ENCODE peak calls at places on chromosomes 4 and X, in five cellular contexts. Q is MM.1S, O is fibroblast of mammary gland, A is dorsolateral prefrontal cortex, T is H1. P is an unnamed sample.

GRCh38 chr4:110878413-110878812 is 255.5 kb upstream of the PITX2 start:
- DNase-seq in Q (no peak), T (no peak), A (no peak), O (no peak), P (no peak)

GRCh38 chr4:30720021-30720655 is at the start of gene PCDH7:
- DNase-seq in Q (no peak), T (no peak), A (peak), O (peak), P (no peak)

GRCh38 chr4:16122784-16123183 is 39.0 kb upstream of the PROM1 start:
- DNase-seq in O (no peak), A (no peak), T (no peak), Q (no peak), P (no peak)

GRCh38 chr4:142530724-142531123 is 315.4 kb downstream of the INPP4B start:
- DNase-seq in O (no peak), A (no peak), Q (no peak), T (no peak), P (no peak)

GRCh38 chr4:33262809-33263208 is 2542.6 kb downstream of the PCDH7 start:
- DNase-seq in A (no peak), T (no peak), O (peak), Q (no peak), P (no peak)

GRCh38 chr4:114349543-114350175 is 248.9 kb upstream of the UGT8 start:
- DNase-seq in Q (no peak), A (no peak), O (peak), T (no peak), P (no peak)

GRCh38 chr4:24672871-24673270 is 88.5 kb upstream of the DHX15 start:
- DNase-seq in T (no peak), A (no peak), Q (no peak), O (no peak), P (no peak)

GRCh38 chr4:25180524-25181131 is 20.4 kb upstream of the SEPSECS start:
- DNase-seq in O (peak), T (no peak), A (no peak), Q (peak), P (peak)

GRCh38 chrX:52574416-52575275 is 57.8 kb upstream of the XAGE1B start:
- DNase-seq in T (no peak), A (no peak), Q (peak), O (peak), P (peak)

GRCh38 chr4:25107827-25108516 is 52.3 kb downstream of the SEPSECS start:
- DNase-seq in A (no peak), Q (no peak), O (no peak), T (no peak), P (no peak)

GRCh38 chrX:20189171-20189570 is 47.5 kb upstream of the EIF1AX start:
- DNase-seq in Q (no peak), A (no peak), T (no peak), O (no peak), P (no peak)

GRCh38 chrX:848366-848765 is 217.8 kb downstream of the SHOX start:
- DNase-seq in Q (no peak), T (no peak), A (no peak), O (no peak), P (no peak)

GRCh38 chrX:9897761-9898161 is 69.4 kb upstream of the CLDN34 start:
- DNase-seq in O (peak), Q (no peak), A (no peak), T (no peak), P (no peak)

GRCh38 chr4:87498446-87498900 is 30.7 kb downstream of the SPARCL1 start:
- DNase-seq in A (no peak), O (peak), Q (peak), T (no peak), P (no peak)

GRCh38 chr4:53558061-53558801 is 33.1 kb downstream of the LNX1 start:
- DNase-seq in T (no peak), O (peak), Q (no peak), A (peak), P (no peak)

GRCh38 chr4:68272860-68273259 is 27.4 kb upstream of the TMPRSS11B start:
- DNase-seq in T (no peak), Q (no peak), A (no peak), O (peak), P (no peak)

GRCh38 chr4:139696491-139696890 is 30.9 kb downstream of the MGST2 start:
- DNase-seq in O (no peak), A (no peak), Q (no peak), T (no peak), P (no peak)

GRCh38 chrX:119686087-119686639 is 6.8 kb downstream of the SEPTIN6 start:
- DNase-seq in O (peak), A (no peak), Q (peak), T (no peak), P (no peak)

GRCh38 chrX:119684916-119685224 is 8.1 kb downstream of the SEPTIN6 start:
- DNase-seq in A (no peak), O (no peak), T (no peak), Q (no peak), P (no peak)

GRCh38 chrX:119687661-119688413 is 5.1 kb downstream of the SEPTIN6 start:
- DNase-seq in O (no peak), T (no peak), Q (no peak), A (no peak), P (no peak)

GRCh38 chrX:119682019-119682989 is 10.7 kb downstream of the SEPTIN6 start:
- DNase-seq in T (no peak), A (no peak), Q (peak), O (no peak), P (no peak)

DNA sequence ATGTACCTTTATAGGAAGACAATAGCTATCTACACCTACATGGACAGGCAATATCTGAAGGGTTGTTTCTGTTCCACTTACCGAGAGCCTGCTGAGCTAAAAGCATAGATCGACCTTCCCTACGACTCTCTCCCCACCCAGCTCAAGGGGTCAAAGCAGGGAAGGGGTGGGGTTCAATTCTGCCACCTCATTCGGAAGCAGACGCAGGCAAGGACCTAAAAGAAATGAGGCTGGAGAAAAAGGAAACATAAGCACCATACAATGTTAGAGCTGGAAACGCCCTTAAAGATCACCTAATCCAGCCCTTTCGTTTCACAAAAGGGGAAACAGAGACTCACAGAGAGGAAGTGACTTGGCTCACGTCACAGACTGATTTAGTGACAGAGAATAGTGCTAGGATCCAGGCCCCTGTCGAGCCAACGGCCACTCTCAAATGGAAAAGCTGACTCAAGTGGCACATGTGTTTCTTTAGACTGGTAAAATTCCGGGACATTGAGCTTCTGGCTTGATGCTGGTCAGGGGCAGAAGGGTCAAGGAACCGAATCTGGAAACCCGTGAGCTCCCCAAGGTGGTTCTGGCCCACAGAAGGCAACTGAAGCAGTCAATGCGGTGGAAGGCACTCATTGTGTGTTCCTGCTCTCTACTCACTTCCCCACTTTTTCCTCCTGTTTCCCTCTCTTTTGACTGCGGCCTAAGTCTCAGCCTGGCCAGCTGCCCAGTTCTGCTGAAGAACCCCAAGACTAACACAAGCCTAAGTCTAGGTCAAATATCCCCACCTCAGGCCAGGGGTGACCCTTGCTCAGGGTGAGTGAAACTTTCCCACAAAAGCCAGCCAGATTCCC is 7.5 kb downstream of the SEPTIN6 start:
- DNase-seq in T (no peak), O (peak), A (peak), Q (peak), P (no peak)
- H3K4me3 ChIP-seq in T (no peak), O (no peak), A (no peak), Q (peak), P (no peak)

GRCh38 chr4:2871466-2871865 is 27.8 kb downstream of the ADD1 start:
- DNase-seq in T (no peak), O (no peak), A (no peak), Q (no peak), P (no peak)

GRCh38 chr4:2867758-2868491 is 24.3 kb downstream of the ADD1 start:
- DNase-seq in O (no peak), T (no peak), Q (no peak), A (no peak), P (no peak)

GRCh38 chr4:2870098-2870497 is 26.5 kb downstream of the ADD1 start:
- DNase-seq in Q (no peak), A (no peak), O (no peak), T (no peak), P (no peak)

GRCh38 chr4:2868840-2869487 is 25.3 kb downstream of the ADD1 start:
- DNase-seq in T (no peak), O (no peak), A (no peak), Q (no peak), P (no peak)

DNA sequence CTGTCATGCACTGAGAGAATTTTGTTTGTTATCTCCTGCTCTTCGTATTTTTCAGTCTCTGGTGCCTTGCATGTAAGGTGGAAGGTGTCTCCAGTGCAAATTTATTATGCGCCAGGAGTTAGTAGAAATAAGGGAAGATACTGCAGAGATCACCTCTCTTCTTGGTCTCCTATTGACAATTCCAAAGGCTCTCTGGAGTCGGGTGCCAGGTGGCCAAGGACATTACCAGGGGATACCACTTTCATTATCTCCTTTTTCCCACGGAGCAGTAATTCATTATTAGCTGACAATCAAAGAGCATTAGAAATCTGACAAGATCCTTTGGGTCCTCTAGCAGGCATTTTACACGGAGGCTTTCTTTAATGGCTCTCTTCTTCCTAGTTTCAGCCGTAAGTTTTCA is 26.0 kb downstream of the ADD1 start:
- DNase-seq in Q (no peak), O (no peak), T (no peak), A (no peak), P (no peak)
- H3K4me3 ChIP-seq in Q (no peak), O (no peak), T (no peak), A (peak), P (no peak)

GRCh38 chr4:91631335-91631734 is 672.4 kb upstream of the GRID2 start:
- DNase-seq in T (no peak), Q (no peak), A (no peak), O (no peak), P (no peak)

GRCh38 chr4:91636083-91636482 is 667.7 kb upstream of the GRID2 start:
- DNase-seq in T (no peak), A (no peak), Q (no peak), O (no peak), P (no peak)

GRCh38 chr4:91630054-91630453 is 673.7 kb upstream of the GRID2 start:
- DNase-seq in Q (no peak), T (no peak), O (no peak), A (no peak), P (no peak)

GRCh38 chr4:91630764-91631163 is 673.0 kb upstream of the GRID2 start:
- DNase-seq in A (no peak), Q (no peak), T (no peak), O (no peak), P (no peak)
- H3K4me3 ChIP-seq in A (no peak), Q (no peak), T (no peak), O (no peak), P (no peak)

DNA sequence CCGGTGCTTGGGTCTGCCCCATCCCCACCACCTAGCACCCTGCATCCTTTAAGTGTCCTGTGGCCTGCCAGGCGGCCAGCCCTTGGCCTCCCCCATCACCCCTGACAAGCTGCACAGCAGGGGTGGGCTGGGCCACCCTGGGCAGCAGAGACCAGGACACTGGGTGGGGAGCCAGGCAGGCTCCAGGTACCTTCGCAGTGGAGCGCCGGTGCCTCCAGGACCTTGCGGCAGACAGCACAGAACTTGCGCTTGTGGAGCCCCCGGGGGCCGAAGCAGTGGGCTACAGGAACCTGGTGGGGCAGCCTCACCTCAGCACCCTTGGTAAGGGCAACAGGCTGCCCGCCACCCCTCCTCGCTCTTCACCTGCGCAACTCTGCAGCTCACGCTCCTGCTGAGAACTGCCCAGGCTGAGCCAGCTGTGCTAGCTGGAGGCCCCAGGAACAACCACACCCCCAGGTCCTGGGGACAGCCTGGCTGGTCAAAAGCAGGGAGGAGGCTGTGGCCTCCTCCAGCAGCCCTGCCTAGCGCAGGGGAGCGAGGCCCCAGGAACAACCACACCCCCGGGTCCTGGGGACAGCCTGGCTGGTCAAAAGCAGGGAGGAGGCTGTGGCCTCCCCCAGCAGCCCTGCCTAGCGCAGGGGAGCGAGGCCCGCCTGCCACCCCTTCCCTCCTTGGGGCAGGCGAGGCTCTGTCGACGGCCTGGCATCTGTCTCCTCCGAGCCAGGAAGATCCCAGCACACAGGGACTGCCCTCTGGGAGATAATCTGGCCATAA is 4.6 kb downstream of the DGKQ start:
- DNase-seq in Q (no peak), A (no peak), O (no peak), T (no peak), P (no peak)
- H3K4me3 ChIP-seq in Q (no peak), A (no peak), O (no peak), T (no peak), P (no peak)

GRCh38 chr4:109816894-109817293 is 1.3 kb downstream of the GAR1 start:
- DNase-seq in O (no peak), A (no peak), T (no peak), Q (no peak), P (no peak)
- H3K4me3 ChIP-seq in O (peak), A (no peak), T (peak), Q (no peak), P (no peak)

GRCh38 chr4:158168606-158169005 is 4.2 kb downstream of the GASK1B start:
- DNase-seq in O (no peak), T (no peak), A (no peak), Q (no peak), P (no peak)
- H3K4me3 ChIP-seq in O (peak), T (no peak), A (no peak), Q (no peak), P (no peak)

GRCh38 chr4:4870493-4871266 is 11.2 kb downstream of the MSX1 start:
- DNase-seq in O (no peak), A (no peak), T (no peak), Q (no peak), P (no peak)
- H3K4me3 ChIP-seq in O (no peak), A (no peak), T (no peak), Q (peak), P (no peak)

GRCh38 chr4:41571422-41571821 is 33.5 kb downstream of the LIMCH1 start:
- DNase-seq in Q (no peak), O (no peak), T (no peak), A (no peak), P (no peak)

GRCh38 chr4:41573458-41574129 is 35.6 kb downstream of the LIMCH1 start:
- DNase-seq in O (peak), A (no peak), T (no peak), Q (no peak), P (no peak)

GRCh38 chr4:41575207-41575606 is 37.2 kb downstream of the LIMCH1 start:
- DNase-seq in O (peak), Q (no peak), A (no peak), T (no peak), P (no peak)

GRCh38 chr4:41569957-41570356 is 32.0 kb downstream of the LIMCH1 start:
- DNase-seq in O (no peak), A (no peak), T (no peak), Q (no peak), P (no peak)

DNA sequence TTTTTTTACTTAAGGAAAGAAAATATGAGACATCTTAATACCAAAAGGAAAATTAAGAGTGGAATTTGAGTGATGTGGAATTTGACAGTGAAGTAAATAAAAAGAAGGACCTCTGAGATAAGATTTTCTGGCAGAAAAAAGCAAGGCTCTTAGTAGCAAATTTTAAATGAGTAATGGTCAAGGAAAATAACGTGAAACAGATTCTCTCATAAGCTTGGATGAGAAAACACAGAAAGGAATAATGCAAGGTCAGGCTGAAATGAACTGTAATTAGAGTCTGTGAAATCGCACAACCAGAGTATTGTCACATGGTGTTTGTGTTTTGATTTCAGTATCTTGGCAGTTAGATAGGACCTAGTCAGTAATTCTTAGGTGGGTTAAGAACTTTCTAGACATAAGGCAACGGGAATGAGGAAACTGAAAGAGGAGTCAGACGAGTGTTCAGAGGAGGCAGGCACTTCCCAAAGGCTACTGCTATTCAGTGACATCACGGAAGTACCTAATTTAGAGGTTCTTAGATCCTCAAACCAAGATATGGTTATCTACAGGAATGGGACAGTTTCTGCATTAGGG is 34.5 kb downstream of the LIMCH1 start:
- DNase-seq in Q (no peak), O (peak), A (no peak), T (no peak), P (no peak)
- H3K4me3 ChIP-seq in Q (no peak), O (no peak), A (no peak), T (no peak), P (no peak)

DNA sequence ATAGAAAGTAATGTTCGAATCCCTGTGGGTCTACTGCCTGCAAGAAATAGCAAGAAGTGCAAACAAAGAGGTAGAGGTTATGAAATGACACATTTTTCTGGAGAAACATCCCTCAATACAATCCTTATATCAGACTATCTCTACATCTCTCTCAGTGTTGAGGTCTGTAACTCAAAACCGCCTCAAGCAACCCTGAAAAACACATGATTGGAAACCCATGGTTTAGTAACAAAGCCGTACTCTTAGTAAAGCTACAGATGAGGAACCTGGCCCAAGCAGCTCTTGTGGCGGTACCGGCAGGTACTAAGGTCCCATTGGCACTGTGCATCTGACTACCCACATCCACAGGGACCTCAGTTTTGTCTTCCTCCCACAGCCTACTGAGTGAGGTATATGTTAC is 53.9 kb downstream of the IRF2 start:
- DNase-seq in O (no peak), A (no peak), T (no peak), Q (peak), P (no peak)
- H3K4me3 ChIP-seq in O (no peak), A (no peak), T (no peak), Q (peak), P (no peak)

GRCh38 chr4:75180217-75180616 is 247.3 kb downstream of the PARM1 start:
- DNase-seq in O (no peak), T (no peak), Q (no peak), A (no peak), P (no peak)
- H3K4me3 ChIP-seq in O (no peak), T (no peak), Q (no peak), A (no peak), P (no peak)